ENCODE peak calls at places on chromosomes 2 and 18, in six cellular contexts. C is activated CD4-positive, alpha-beta T cell treated with anti-CD3 and anti-CD28 coated beads, Interleukin-2, amount 10 ng/mL, durations not matched to agents 7 days and 5 days; I is fibroblast of the aortic adventitia; J is activated naive CD4-positive, alpha-beta T cell treated with anti-CD3 and anti-CD28 coated beads, Interleukin-2, amount 50 U/mL, for 16 hours; M is activated T-helper 1 cell treated with anti-CD3 and anti-CD28 coated beads, Interleukin-2, amount 50 U/mL, for 16 hours; R is stimulated activated CD8-positive, alpha-beta memory T cell treated with anti-CD3 and anti-CD28 coated beads, Interleukin-7, amount 100 ng/mL, for 1 hour. W is an unnamed sample.

GRCh38 chr2:159044804-159045286 is 76.4 kb downstream of the TANC1 start:
- DNase-seq in C (no peak), I (peak), J (no peak), M (no peak), R (no peak), W (no peak)

GRCh38 chr2:85635636-85636035 is 19.6 kb downstream of the USP39 start:
- DNase-seq in C (no peak), I (no peak), J (no peak), M (no peak), R (no peak), W (no peak)

GRCh38 chr2:48600917-48601316 is 16.7 kb upstream of the GTF2A1L start:
- DNase-seq in C (no peak), I (peak), J (no peak), M (no peak), R (no peak), W (no peak)

GRCh38 chr2:8461341-8461740 is 220.5 kb upstream of the ID2 start:
- DNase-seq in C (no peak), I (no peak), J (no peak), M (no peak), R (no peak), W (no peak)

GRCh38 chr2:85111819-85112281 is 21.3 kb upstream of the TCF7L1 start:
- DNase-seq in C (no peak), I (peak), J (no peak), M (no peak), R (no peak), W (no peak)

GRCh38 chr2:189379287-189379630 is 62.0 kb upstream of the WDR75 start:
- DNase-seq in C (no peak), I (peak), J (no peak), M (no peak), R (no peak), W (no peak)

GRCh38 chr2:233331536-233331935 is 22.8 kb upstream of the DGKD start:
- DNase-seq in C (peak), I (no peak), J (peak), M (peak), R (peak), W (peak)

GRCh38 chr2:181142514-181142913 is 162.1 kb downstream of the UBE2E3 start:
- DNase-seq in C (no peak), I (no peak), J (no peak), M (no peak), R (no peak), W (no peak)

GRCh38 chr2:68152651-68153347 is 4.9 kb upstream of the PNO1 start:
- DNase-seq in C (no peak), I (no peak), J (no peak), M (no peak), R (no peak), W (peak)

GRCh38 chr2:72271766-72272615 is 124.3 kb upstream of the CYP26B1 start:
- DNase-seq in C (no peak), I (peak), J (no peak), M (no peak), R (no peak), W (no peak)

GRCh38 chr2:19611491-19612332 is 253.3 kb upstream of the OSR1 start:
- DNase-seq in C (no peak), I (peak), J (no peak), M (no peak), R (no peak), W (no peak)

GRCh38 chr2:69159988-69160387 is 147.0 kb downstream of the ANTXR1 start:
- DNase-seq in C (no peak), I (no peak), J (no peak), M (no peak), R (no peak), W (no peak)

GRCh38 chr18:36662000-36662399 is 166.8 kb downstream of the TPGS2 start:
- DNase-seq in C (no peak), I (peak), J (no peak), M (no peak), R (no peak), W (no peak)

GRCh38 chr2:65232636-65233035 is 5.0 kb downstream of the ACTR2 start:
- DNase-seq in C (no peak), I (peak), J (no peak), M (no peak), R (no peak), W (no peak)

GRCh38 chr18:79697976-79698375 is 18.4 kb downstream of the CTDP1 start:
- DNase-seq in C (no peak), I (no peak), J (no peak), M (no peak), R (no peak), W (no peak)

GRCh38 chr18:55918449-55918848 is 330.5 kb upstream of the TCF4 start:
- DNase-seq in C (no peak), I (peak), J (no peak), M (no peak), R (no peak), W (no peak)